ENCODE peak calls at places on chromosome 20, in four cellular contexts. G, W, B and K are unnamed samples.

GRCh38 chr20:25315418-25316210 is 67.7 kb downstream of the PYGB start:
- DNase-seq in W (no peak), B (no peak), G (peak), K (no peak)

GRCh38 chr20:53774487-53775203 is 181.0 kb upstream of the ZNF217 start:
- DNase-seq in G (no peak), W (no peak), B (no peak), K (peak)

GRCh38 chr20:22243063-22243462 is 341.3 kb downstream of the FOXA2 start:
- DNase-seq in W (no peak), G (no peak), B (no peak), K (no peak)

GRCh38 chr20:25504366-25505135 is 80.8 kb downstream of the NINL start:
- DNase-seq in G (no peak), B (no peak), W (no peak), K (no peak)

GRCh38 chr20:9306521-9306920 is 207.9 kb upstream of the LAMP5 start:
- DNase-seq in B (no peak), G (no peak), W (peak), K (peak)

GRCh38 chr20:50580016-50580747 is 70.0 kb downstream of the PTPN1 start:
- DNase-seq in W (peak), G (peak), B (peak), K (peak)

GRCh38 chr20:16273812-16274560 is 299.3 kb downstream of the KIF16B start:
- DNase-seq in B (no peak), W (no peak), G (no peak), K (no peak)

GRCh38 chr20:43460830-43461200 is 3.1 kb downstream of the SRSF6 start:
- DNase-seq in G (no peak), B (no peak), W (no peak), K (no peak)

GRCh38 chr20:11445891-11446290 is 471.8 kb upstream of the BTBD3 start:
- DNase-seq in B (no peak), G (no peak), W (no peak), K (no peak)

GRCh38 chr20:23637282-23638221 is at the start of gene CST3:
- DNase-seq in B (peak), W (peak), G (peak), K (peak)

GRCh38 chr20:46296526-46297250 is 11.6 kb downstream of the CDH22 start:
- DNase-seq in W (no peak), B (no peak), G (no peak), K (no peak)

GRCh38 chr20:35010405-35011192 is 54.9 kb downstream of the MYH7B start:
- DNase-seq in W (no peak), G (no peak), B (no peak), K (no peak)

GRCh38 chr20:64010711-64011237 is 25.2 kb upstream of the C20orf204 start:
- DNase-seq in W (no peak), B (no peak), G (no peak), K (no peak)

GRCh38 chr20:62501801-62502495 is 26.2 kb upstream of the GATA5 start:
- DNase-seq in G (no peak), B (peak), W (no peak), K (no peak)

GRCh38 chr20:47058236-47058635 is 163.6 kb downstream of the EYA2 start:
- DNase-seq in W (no peak), B (no peak), G (no peak), K (no peak)

GRCh38 chr20:35735828-35736470 is 6.1 kb downstream of the RBM39 start:
- DNase-seq in W (no peak), B (no peak), G (no peak), K (no peak)

GRCh38 chr20:64063389-64064144 is 569 bp downstream of the TCEA2 start:
- DNase-seq in G (peak), B (peak), W (no peak), K (no peak)

GRCh38 chr20:63378626-63379025 is 17.5 kb upstream of the CHRNA4 start:
- DNase-seq in G (peak), W (no peak), B (peak), K (no peak)

GRCh38 chr20:64092258-64093012 is 8.2 kb upstream of the LKAAEAR1 start:
- DNase-seq in B (no peak), G (no peak), W (no peak), K (no peak)

GRCh38 chr20:46558511-46558959 is 8.1 kb upstream of the OCSTAMP start:
- DNase-seq in B (no peak), G (no peak), W (peak), K (peak)

GRCh38 chr20:63580796-63581461 is 6.9 kb upstream of the HELZ2 start:
- DNase-seq in B (peak), W (peak), G (peak), K (peak)

GRCh38 chr20:20261159-20261558 is 106.7 kb upstream of the INSM1 start:
- DNase-seq in B (no peak), G (no peak), W (no peak), K (no peak)

GRCh38 chr20:24337074-24337473 is 132.4 kb upstream of the SYNDIG1 start:
- DNase-seq in W (no peak), G (no peak), B (no peak), K (no peak)

GRCh38 chr20:48445827-48446226 is 382.0 kb downstream of the PREX1 start:
- DNase-seq in B (no peak), G (no peak), W (no peak), K (no peak)

GRCh38 chr20:48447456-48447855 is 380.3 kb downstream of the PREX1 start:
- DNase-seq in W (no peak), B (no peak), G (no peak), K (no peak)

GRCh38 chr20:48440916-48441315 is 386.9 kb downstream of the PREX1 start:
- DNase-seq in B (no peak), G (no peak), W (no peak), K (no peak)

GRCh38 chr20:48448601-48449384 is 379.0 kb downstream of the PREX1 start:
- DNase-seq in G (no peak), B (no peak), W (no peak), K (no peak)

GRCh38 chr20:48444249-48444648 is 383.6 kb downstream of the PREX1 start:
- DNase-seq in G (no peak), W (no peak), B (no peak), K (no peak)
- TF ChIP-seq HMGXB4 in G (no peak), W (no peak), B (no peak), K (no peak)

GRCh38 chr20:40714916-40715315 is 25.9 kb upstream of the MAFB start:
- DNase-seq in W (no peak), G (no peak), B (no peak), K (no peak)

GRCh38 chr20:40719330-40719729 is 30.3 kb upstream of the MAFB start:
- DNase-seq in B (no peak), W (no peak), G (no peak), K (no peak)

GRCh38 chr20:40715491-40715890 is 26.5 kb upstream of the MAFB start:
- DNase-seq in B (no peak), G (no peak), W (no peak), K (no peak)

GRCh38 chr20:40718214-40718949 is 29.3 kb upstream of the MAFB start:
- DNase-seq in B (no peak), G (no peak), W (no peak), K (no peak)

DNA sequence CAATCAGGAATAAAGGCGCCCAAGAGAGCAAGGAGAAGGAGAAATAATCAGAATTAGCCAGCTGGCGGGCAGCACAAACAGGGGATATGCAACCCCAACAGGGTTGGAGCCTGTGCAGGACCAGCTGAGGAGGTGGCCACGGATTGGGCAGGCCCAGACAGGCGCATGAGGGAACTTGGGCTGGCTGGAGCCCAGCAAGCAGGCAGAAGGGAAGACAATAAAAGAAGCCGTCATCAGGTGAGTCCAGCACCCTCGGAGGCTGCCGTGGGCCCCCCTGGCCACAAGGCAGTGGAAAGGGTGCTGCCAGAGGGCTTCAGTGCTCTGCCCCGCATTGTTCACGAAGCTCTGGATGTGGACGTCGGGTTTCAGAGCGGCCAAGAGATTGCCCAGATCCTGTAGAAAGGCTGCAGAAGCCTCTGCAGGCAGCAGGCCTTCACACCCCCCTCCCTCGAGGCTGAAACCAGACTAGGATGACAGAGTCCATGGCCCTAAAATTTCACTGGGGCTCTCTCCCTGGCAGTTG is 28.4 kb upstream of the MAFB start:
- DNase-seq in B (no peak), G (no peak), W (no peak), K (no peak)
- TF ChIP-seq HMGXB4 in B (no peak), G (no peak), W (no peak), K (no peak)

GRCh38 chr20:60584221-60584620 is 626.0 kb downstream of the CDH26 start:
- DNase-seq in W (no peak), G (no peak), B (no peak), K (no peak)

GRCh38 chr20:60586417-60587105 is 628.3 kb downstream of the CDH26 start:
- DNase-seq in W (no peak), B (no peak), G (no peak), K (no peak)

GRCh38 chr20:60583741-60584140 is 625.5 kb downstream of the CDH26 start:
- DNase-seq in W (no peak), B (no peak), G (no peak), K (no peak)

GRCh38 chr20:60589624-60590023 is 631.4 kb downstream of the CDH26 start:
- DNase-seq in W (no peak), G (peak), B (peak), K (no peak)
- TF ChIP-seq HMGXB4 in W (no peak), G (no peak), B (no peak), K (no peak)

GRCh38 chr20:37345339-37346231 is at the start of gene SRC:
- DNase-seq in G (peak), B (peak), W (peak), K (peak)

GRCh38 chr20:37346232-37346525 is 239 bp downstream of the SRC start:
- DNase-seq in W (no peak), G (no peak), B (no peak), K (no peak)

GRCh38 chr20:37343212-37343993 is 2.5 kb upstream of the SRC start:
- DNase-seq in W (peak), B (no peak), G (no peak), K (peak)

GRCh38 chr20:37343994-37344355 is 2.0 kb upstream of the SRC start:
- DNase-seq in W (no peak), G (no peak), B (no peak), K (no peak)

DNA sequence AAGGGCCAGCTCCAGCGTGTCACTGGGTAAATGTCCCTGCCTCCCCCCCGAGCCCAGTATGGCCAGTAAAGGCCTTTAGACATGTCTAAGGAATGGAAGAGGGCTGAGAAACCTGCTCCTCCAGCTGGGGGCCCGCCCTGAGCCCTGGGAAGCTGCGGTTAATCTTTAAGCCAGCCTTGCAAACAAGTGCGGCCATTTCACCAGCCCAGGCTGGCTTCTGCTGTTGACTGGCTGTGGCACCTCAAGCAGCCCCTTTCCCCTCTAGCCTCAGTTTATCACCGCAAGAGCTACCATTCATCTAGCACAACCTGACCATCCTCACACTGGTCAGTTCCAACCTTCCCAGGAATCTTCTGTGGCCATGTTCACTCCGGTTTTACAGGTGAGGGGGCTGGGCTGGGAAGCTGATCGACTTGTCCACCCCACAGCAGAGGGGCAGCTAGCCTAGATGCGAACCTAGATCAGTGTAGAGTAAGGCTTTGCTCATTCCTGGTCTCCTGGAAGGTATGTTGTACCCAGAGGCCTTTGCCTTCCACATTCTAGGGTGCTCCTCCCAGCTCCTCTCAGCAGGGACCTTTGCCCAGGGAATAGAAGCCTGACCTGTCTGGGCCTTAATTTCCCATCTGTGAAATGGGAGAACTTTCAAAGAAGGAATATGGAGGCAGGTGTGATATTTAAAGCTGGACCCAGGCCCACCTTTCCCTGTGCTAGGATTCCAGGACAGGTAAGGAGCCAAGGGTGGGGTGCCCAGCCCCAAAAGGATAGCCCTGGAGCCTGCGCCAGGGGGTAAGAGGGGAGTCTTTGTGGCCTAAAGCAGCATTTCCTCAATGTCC is 1.2 kb upstream of the SRC start:
- DNase-seq in G (no peak), B (no peak), W (peak), K (peak)
- TF ChIP-seq HMGXB4 in G (no peak), B (no peak), W (peak), K (no peak)

DNA sequence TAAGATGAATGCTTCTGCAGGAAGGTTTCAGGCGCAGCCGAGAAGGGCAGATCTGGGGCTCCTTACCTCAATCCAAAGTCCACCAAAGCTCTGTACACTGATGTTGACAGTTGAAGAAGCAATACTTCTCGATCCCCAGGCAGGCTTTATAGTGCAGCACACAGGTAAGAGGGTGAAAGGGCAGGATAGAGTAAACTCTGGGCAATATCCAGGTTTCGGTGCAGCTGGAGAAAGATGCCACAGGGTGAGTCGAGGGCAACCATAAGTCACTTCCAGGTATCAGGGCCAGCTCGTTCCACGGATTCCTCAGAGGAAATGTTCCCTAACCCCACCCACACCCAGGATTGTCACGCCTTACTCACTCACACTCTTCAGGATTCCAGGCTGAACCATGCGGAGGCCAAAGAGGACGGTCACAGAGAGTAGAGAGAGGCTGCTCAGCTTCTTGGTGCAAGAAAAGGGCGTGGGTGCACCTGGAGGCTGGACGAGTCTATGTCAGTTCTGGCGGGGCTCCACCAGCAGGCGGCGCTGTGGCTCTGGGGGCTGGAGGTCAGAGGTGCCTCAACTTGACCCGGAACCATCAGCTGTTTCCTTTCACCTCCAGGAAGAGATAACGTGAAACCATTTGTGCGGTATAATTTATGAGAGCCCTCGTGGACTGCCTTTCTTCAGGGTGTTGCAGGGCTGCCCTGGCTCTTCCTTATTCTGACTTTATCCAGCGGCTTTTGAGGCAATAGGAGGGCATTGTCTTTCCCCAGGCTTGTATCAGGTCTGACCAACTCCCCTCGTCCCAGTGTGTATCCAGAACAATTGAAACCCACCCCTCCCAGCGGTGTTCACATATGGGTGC is 14.4 kb upstream of the WFDC12 start:
- DNase-seq in G (peak), B (peak), W (peak), K (peak)
- TF ChIP-seq HMGXB4 in G (peak), B (no peak), W (no peak), K (no peak)